ENCODE peak calls at places on chromosomes 12 and 14, in ten cellular contexts. V is astrocyte; X is CD4-positive, alpha-beta T cell; Z is lower lobe of right lung; G is tibial nerve; A is dorsolateral prefrontal cortex; M is A673; D is osteoblast; B is K562; O is sigmoid colon. E is an unnamed sample.

GRCh38 chr12:32115404-32116104 is 8.9 kb downstream of the BICD1 start:
- DNase-seq in V (peak; percentile 99), X (no peak), Z (no peak), G (peak; percentile 85), A (no peak), M (peak; percentile 64), D (peak; percentile 96), B (no peak), O (peak; percentile 96), E (no peak)

GRCh38 chr14:102590667-102591099 is 1.8 kb upstream of the RCOR1 start:
- DNase-seq in V (peak; percentile 14), X (no peak), Z (peak; percentile 55), G (no peak), A (peak; percentile 43), M (no peak), D (peak; percentile 86), B (peak; percentile 37), O (no peak), E (no peak)

GRCh38 chr14:60356921-60357550 is 108.0 kb downstream of the PPM1A start:
- DNase-seq in V (no peak), X (no peak), Z (no peak), G (no peak), A (no peak), M (peak; percentile 38), D (no peak), B (no peak), O (no peak), E (no peak)

GRCh38 chr14:104600141-104600643 is 4.4 kb downstream of the TMEM179 start:
- DNase-seq in V (no peak), X (no peak), Z (peak; percentile 44), G (no peak), A (peak; percentile 76), M (peak; percentile 17), D (peak; percentile 93), B (no peak), O (no peak), E (no peak)

GRCh38 chr14:23322568-23323517 is 1.6 kb downstream of the PABPN1 start:
- DNase-seq in V (no peak), X (no peak), Z (no peak), G (no peak), A (no peak), M (no peak), D (no peak), B (no peak), O (no peak), E (no peak)

GRCh38 chr12:122874081-122874480 is 21.8 kb downstream of the VPS37B start:
- DNase-seq in V (no peak), X (peak; percentile 43), Z (no peak), G (no peak), A (no peak), M (no peak), D (no peak), B (no peak), O (no peak), E (peak; percentile 38)

GRCh38 chr12:6461401-6462233 is 8.9 kb downstream of the VAMP1 start:
- DNase-seq in V (no peak), X (peak; percentile 77), Z (peak; percentile 85), G (no peak), A (no peak), M (no peak), D (no peak), B (no peak), O (peak; percentile 79), E (peak; percentile 77)

GRCh38 chr14:105401699-105402098 is 3.4 kb downstream of the TEX22 start:
- DNase-seq in V (no peak), X (no peak), Z (no peak), G (no peak), A (no peak), M (no peak), D (no peak), B (no peak), O (no peak), E (no peak)

GRCh38 chr12:110010853-110011835 is 11.9 kb downstream of the ANKRD13A start:
- DNase-seq in V (no peak), X (no peak), Z (no peak), G (no peak), A (no peak), M (no peak), D (no peak), B (no peak), O (no peak), E (no peak)

GRCh38 chr12:124599074-124599999 is 31.9 kb upstream of the NCOR2 start:
- DNase-seq in V (peak; percentile 79), X (no peak), Z (no peak), G (no peak), A (no peak), M (no peak), D (peak; percentile 89), B (no peak), O (no peak), E (no peak)

GRCh38 chr12:59046763-59047534 is 126.6 kb upstream of the LRIG3 start:
- DNase-seq in V (no peak), X (no peak), Z (no peak), G (no peak), A (no peak), M (no peak), D (no peak), B (no peak), O (no peak), E (no peak)

GRCh38 chr12:2800046-2800570 is 5.3 kb downstream of the FKBP4 start:
- DNase-seq in V (no peak), X (no peak), Z (no peak), G (no peak), A (no peak), M (no peak), D (no peak), B (no peak), O (no peak), E (no peak)

GRCh38 chr12:47164730-47165439 is 85.1 kb upstream of the AMIGO2 start:
- DNase-seq in V (peak; percentile 81), X (no peak), Z (no peak), G (no peak), A (no peak), M (no peak), D (peak; percentile 63), B (no peak), O (no peak), E (no peak)

GRCh38 chr14:57038689-57039088 is 228.4 kb upstream of the OTX2 start:
- DNase-seq in V (no peak), X (no peak), Z (no peak), G (no peak), A (no peak), M (no peak), D (no peak), B (no peak), O (no peak), E (no peak)

GRCh38 chr12:118189761-118190181 is 53.8 kb downstream of the PEBP1 start:
- DNase-seq in V (peak; percentile 66), X (no peak), Z (no peak), G (no peak), A (peak; percentile 66), M (no peak), D (peak; percentile 35), B (no peak), O (peak; percentile 65), E (no peak)

GRCh38 chr12:54133663-54134375 is 55.0 kb downstream of the SMUG1 start:
- DNase-seq in V (no peak), X (no peak), Z (no peak), G (no peak), A (no peak), M (no peak), D (no peak), B (no peak), O (no peak), E (no peak)
- H3K27me3 ChIP-seq in V (peaks cover 55% of the 10 kb centered on the region), X (peaks cover 37% of the 10 kb centered on the region), Z (peaks cover under 1% of the 10 kb centered on the region), G (no peaks in the 10 kb centered on the region), A (no peaks in the 10 kb centered on the region), M (no peaks in the 10 kb centered on the region), D (no peaks in the 10 kb centered on the region), B (peaks cover 76% of the 10 kb centered on the region), O (no peaks in the 10 kb centered on the region), E (peaks cover 8% of the 10 kb centered on the region)

GRCh38 chr12:132339856-132340255 is 10.5 kb upstream of the GALNT9 start:
- DNase-seq in V (no peak), X (no peak), Z (no peak), G (no peak), A (no peak), M (no peak), D (no peak), B (no peak), O (no peak), E (no peak)
- H3K27me3 ChIP-seq in V (no peaks in the 10 kb centered on the region), X (no peaks in the 10 kb centered on the region), Z (peaks cover 44% of the 10 kb centered on the region), G (no peaks in the 10 kb centered on the region), A (no peaks in the 10 kb centered on the region), M (peaks cover 8% of the 10 kb centered on the region), D (peaks cover 19% of the 10 kb centered on the region), B (peaks cover 89% of the 10 kb centered on the region), O (no peaks in the 10 kb centered on the region), E (no peaks in the 10 kb centered on the region)

GRCh38 chr14:94925416-94925815 is 155.5 kb upstream of the GSC start:
- DNase-seq in V (no peak), X (no peak), Z (no peak), G (no peak), A (no peak), M (no peak), D (no peak), B (no peak), O (no peak), E (no peak)
- H3K27me3 ChIP-seq in V (no peaks in the 10 kb centered on the region), X (no peaks in the 10 kb centered on the region), Z (no peaks in the 10 kb centered on the region), G (no peaks in the 10 kb centered on the region), A (no peaks in the 10 kb centered on the region), M (no peaks in the 10 kb centered on the region), D (no peaks in the 10 kb centered on the region), B (no peaks in the 10 kb centered on the region), O (no peaks in the 10 kb centered on the region), E (no peaks in the 10 kb centered on the region)

GRCh38 chr14:101446387-101446969 is 114.8 kb upstream of the DIO3 start:
- DNase-seq in V (no peak), X (no peak), Z (no peak), G (no peak), A (no peak), M (no peak), D (peak; percentile 46), B (no peak), O (no peak), E (no peak)

GRCh38 chr14:101444116-101444515 is 117.2 kb upstream of the DIO3 start:
- DNase-seq in V (peak; percentile 71), X (no peak), Z (no peak), G (no peak), A (no peak), M (no peak), D (peak; percentile 83), B (no peak), O (no peak), E (no peak)

GRCh38 chr14:101441710-101442109 is 119.6 kb upstream of the DIO3 start:
- DNase-seq in V (no peak), X (no peak), Z (no peak), G (no peak), A (no peak), M (no peak), D (peak; percentile 30), B (no peak), O (no peak), E (no peak)

GRCh38 chr14:101442451-101442850 is 118.8 kb upstream of the DIO3 start:
- DNase-seq in V (peak; percentile 68), X (peak; percentile 62), Z (no peak), G (no peak), A (no peak), M (no peak), D (peak; percentile 23), B (no peak), O (no peak), E (peak; percentile 15)

DNA sequence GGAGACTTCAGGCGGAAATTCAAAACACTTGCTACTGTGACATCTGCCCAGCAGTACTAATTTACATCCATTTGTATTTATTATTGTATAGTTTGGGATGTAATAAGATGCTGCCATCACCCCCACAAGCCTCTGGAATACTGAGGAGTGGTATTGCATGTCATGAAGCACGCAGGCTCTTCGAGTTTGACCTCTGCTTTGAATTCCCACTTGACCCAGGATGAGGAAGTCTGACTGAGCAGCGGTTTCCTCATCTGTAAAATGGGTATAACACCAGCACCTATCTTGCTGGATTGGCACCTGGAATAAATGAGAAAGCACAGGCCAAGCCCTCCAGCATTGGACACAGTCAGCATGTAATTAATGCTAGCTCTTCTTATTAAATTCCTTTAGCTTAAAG is 116.0 kb upstream of the DIO3 start:
- DNase-seq in V (no peak), X (no peak), Z (no peak), G (no peak), A (no peak), M (no peak), D (no peak), B (no peak), O (no peak), E (no peak)
- H3K27me3 ChIP-seq in V (peaks cover 8% of the 10 kb centered on the region), X (peaks cover 60% of the 10 kb centered on the region), Z (peaks cover 6% of the 10 kb centered on the region), G (no peaks in the 10 kb centered on the region), A (no peaks in the 10 kb centered on the region), M (peaks cover 71% of the 10 kb centered on the region), D (peaks cover 14% of the 10 kb centered on the region), B (peaks cover 31% of the 10 kb centered on the region), O (no peaks in the 10 kb centered on the region), E (peaks cover 38% of the 10 kb centered on the region)

E was measured in CD4-positive, CD25-positive, alpha-beta regulatory T cell.